ENCODE peak calls at places on chromosomes 1 and 21, in ten cellular contexts. E is HFF-Myc, J is BE2C, N is thyroid gland, V is upper lobe of right lung, O is pancreas, K is sigmoid colon, T is fibroblast of lung, X is dorsolateral prefrontal cortex, Y is AG04450. H is an unnamed sample.

GRCh38 chr1:173161510-173162221 is 45.5 kb downstream of the TNFSF4 start:
- DNase-seq in E (peak), J (no peak), N (no peak), V (no peak), O (no peak), K (no peak), T (peak), X (no peak), Y (peak), H (peak)

GRCh38 chr1:40438391-40439015 is 11.8 kb upstream of the ZFP69B start:
- DNase-seq in E (no peak), J (peak), N (no peak), V (no peak), O (no peak), K (no peak), T (peak), X (no peak), Y (no peak), H (peak)

GRCh38 chr1:1926346-1926811 is 7.3 kb upstream of the TMEM52 start:
- DNase-seq in E (no peak), J (no peak), N (no peak), V (no peak), O (peak), K (no peak), T (no peak), X (no peak), Y (no peak), H (no peak)

GRCh38 chr1:198880818-198881597 is 242.2 kb downstream of the PTPRC start:
- DNase-seq in E (peak), J (no peak), N (no peak), V (no peak), O (no peak), K (no peak), T (peak), X (no peak), Y (peak), H (peak)

GRCh38 chr1:159214149-159214760 is 9.6 kb downstream of the ACKR1 start:
- DNase-seq in E (peak), J (peak), N (peak), V (no peak), O (no peak), K (no peak), T (peak), X (peak), Y (no peak), H (peak)

GRCh38 chr1:170819781-170820180 is 115.6 kb upstream of the MROH9 start:
- DNase-seq in E (no peak), J (no peak), N (no peak), V (no peak), O (no peak), K (no peak), T (no peak), X (no peak), Y (no peak), H (no peak)

GRCh38 chr1:106063510-106063909 is 993.0 kb upstream of the PRMT6 start:
- DNase-seq in E (no peak), J (peak), N (no peak), V (no peak), O (no peak), K (no peak), T (no peak), X (no peak), Y (no peak), H (no peak)

GRCh38 chr1:235073331-235073967 is 55.2 kb downstream of the TOMM20 start:
- DNase-seq in E (no peak), J (no peak), N (peak), V (peak), O (peak), K (no peak), T (peak), X (peak), Y (no peak), H (no peak)

GRCh38 chr1:198978523-198978922 is 339.7 kb downstream of the PTPRC start:
- DNase-seq in E (no peak), J (no peak), N (no peak), V (no peak), O (no peak), K (no peak), T (no peak), X (no peak), Y (no peak), H (no peak)

GRCh38 chr21:36696640-36697472 is 2.1 kb upstream of the SIM2 start:
- DNase-seq in E (no peak), J (no peak), N (no peak), V (peak), O (peak), K (no peak), T (no peak), X (no peak), Y (no peak), H (no peak)

GRCh38 chr21:16551101-16551695 is 821.4 kb downstream of the USP25 start:
- DNase-seq in E (no peak), J (no peak), N (no peak), V (no peak), O (no peak), K (no peak), T (no peak), X (no peak), Y (no peak), H (no peak)

GRCh38 chr1:16971330-16972209 is 8.8 kb downstream of the MFAP2 start:
- DNase-seq in E (no peak), J (peak), N (no peak), V (no peak), O (peak), K (no peak), T (peak), X (no peak), Y (no peak), H (peak)

GRCh38 chr1:12539705-12540579 is 78.1 kb downstream of the DHRS3 start:
- DNase-seq in E (peak), J (no peak), N (peak), V (peak), O (peak), K (peak), T (peak), X (no peak), Y (peak), H (peak)

GRCh38 chr1:200646515-200646914 is 23.2 kb downstream of the DDX59 start:
- DNase-seq in E (no peak), J (no peak), N (no peak), V (no peak), O (no peak), K (no peak), T (peak), X (no peak), Y (no peak), H (no peak)

GRCh38 chr1:167467126-167467725 is 51.1 kb downstream of the CD247 start:
- DNase-seq in E (no peak), J (no peak), N (no peak), V (peak), O (no peak), K (peak), T (no peak), X (no peak), Y (no peak), H (no peak)

GRCh38 chr21:25827513-25827912 is 92.7 kb downstream of the GABPA start:
- DNase-seq in E (no peak), J (no peak), N (no peak), V (no peak), O (no peak), K (no peak), T (no peak), X (no peak), Y (no peak), H (no peak)

GRCh38 chr1:34740161-34740875 is 14.5 kb upstream of the GJB5 start:
- DNase-seq in E (no peak), J (no peak), N (no peak), V (no peak), O (no peak), K (no peak), T (peak), X (no peak), Y (no peak), H (no peak)

GRCh38 chr1:96559707-96560588 is 161.6 kb upstream of the PTBP2 start:
- DNase-seq in E (peak), J (no peak), N (peak), V (no peak), O (no peak), K (peak), T (peak), X (no peak), Y (peak), H (peak)

GRCh38 chr1:25065246-25066238 is 135.5 kb upstream of the RUNX3 start:
- DNase-seq in E (no peak), J (peak), N (peak), V (peak), O (no peak), K (peak), T (peak), X (peak), Y (no peak), H (peak)

GRCh38 chr1:204348722-204349121 is 11.0 kb downstream of the PLEKHA6 start:
- DNase-seq in E (peak), J (peak), N (peak), V (no peak), O (peak), K (peak), T (peak), X (no peak), Y (no peak), H (no peak)

GRCh38 chr1:52225174-52225573 is 83.3 kb downstream of the ZFYVE9 start:
- DNase-seq in E (no peak), J (no peak), N (no peak), V (no peak), O (no peak), K (no peak), T (no peak), X (no peak), Y (no peak), H (no peak)

GRCh38 chr1:201051399-201051798 is 27.9 kb upstream of the KIF21B start:
- DNase-seq in E (no peak), J (no peak), N (no peak), V (no peak), O (no peak), K (no peak), T (no peak), X (no peak), Y (no peak), H (no peak)

GRCh38 chr1:112522621-112523020 is 13.9 kb downstream of the WNT2B start:
- DNase-seq in E (peak), J (no peak), N (no peak), V (no peak), O (no peak), K (no peak), T (peak), X (no peak), Y (peak), H (peak)

GRCh38 chr21:36411301-36411700 is 26.1 kb downstream of the CHAF1B start:
- DNase-seq in E (no peak), J (no peak), N (no peak), V (no peak), O (no peak), K (no peak), T (no peak), X (no peak), Y (no peak), H (no peak)

GRCh38 chr1:243926803-243927245 is 76.8 kb upstream of the AKT3 start:
- DNase-seq in E (peak), J (no peak), N (no peak), V (no peak), O (no peak), K (no peak), T (peak), X (no peak), Y (peak), H (peak)

GRCh38 chr21:15896501-15896900 is 166.7 kb downstream of the USP25 start:
- DNase-seq in E (no peak), J (no peak), N (no peak), V (peak), O (no peak), K (no peak), T (no peak), X (no peak), Y (no peak), H (no peak)

GRCh38 chr1:162391790-162392563 is 10.4 kb downstream of the C1orf226 start:
- DNase-seq in E (no peak), J (peak), N (peak), V (no peak), O (no peak), K (no peak), T (peak), X (no peak), Y (no peak), H (peak)

GRCh38 chr1:29201595-29202051 is 19.9 kb upstream of the SRSF4 start:
- DNase-seq in E (no peak), J (no peak), N (no peak), V (no peak), O (no peak), K (no peak), T (no peak), X (no peak), Y (no peak), H (no peak)

GRCh38 chr1:162537216-162537615 is 24.3 kb upstream of the UAP1 start:
- DNase-seq in E (no peak), J (no peak), N (no peak), V (no peak), O (no peak), K (no peak), T (peak), X (no peak), Y (no peak), H (no peak)

GRCh38 chr1:241990040-241990439 is 8.9 kb downstream of the MAP1LC3C start:
- DNase-seq in E (peak), J (peak), N (peak), V (peak), O (peak), K (peak), T (peak), X (peak), Y (peak), H (peak)

GRCh38 chr1:177170756-177171535 is at the start of gene BRINP2:
- DNase-seq in E (no peak), J (peak), N (peak), V (peak), O (peak), K (no peak), T (peak), X (peak), Y (no peak), H (no peak)

GRCh38 chr1:43980255-43981134 is 1.5 kb downstream of the B4GALT2 start:
- DNase-seq in E (no peak), J (no peak), N (no peak), V (no peak), O (peak), K (no peak), T (peak), X (no peak), Y (no peak), H (no peak)

GRCh38 chr1:46611691-46612221 is 4.9 kb downstream of the MOB3C start:
- DNase-seq in E (no peak), J (no peak), N (peak), V (no peak), O (peak), K (peak), T (peak), X (no peak), Y (no peak), H (peak)

GRCh38 chr1:87428351-87428750 is 99.7 kb downstream of the LMO4 start:
- DNase-seq in E (no peak), J (no peak), N (no peak), V (no peak), O (no peak), K (no peak), T (no peak), X (no peak), Y (no peak), H (no peak)

GRCh38 chr1:203570805-203571204 is 55.8 kb upstream of the ATP2B4 start:
- DNase-seq in E (no peak), J (no peak), N (peak), V (no peak), O (no peak), K (no peak), T (no peak), X (no peak), Y (no peak), H (no peak)

GRCh38 chr1:192225266-192225665 is 67.0 kb downstream of the RGS18 start:
- DNase-seq in E (no peak), J (no peak), N (no peak), V (no peak), O (no peak), K (no peak), T (no peak), X (no peak), Y (no peak), H (no peak)

GRCh38 chr1:10648689-10649483 is 147.6 kb downstream of the CASZ1 start:
- DNase-seq in E (no peak), J (no peak), N (no peak), V (no peak), O (no peak), K (no peak), T (no peak), X (no peak), Y (no peak), H (no peak)

GRCh38 chr1:10651793-10652192 is 144.7 kb downstream of the CASZ1 start:
- DNase-seq in E (no peak), J (no peak), N (peak), V (peak), O (no peak), K (no peak), T (no peak), X (no peak), Y (no peak), H (no peak)

GRCh38 chr1:10649484-10650201 is 146.8 kb downstream of the CASZ1 start:
- DNase-seq in E (no peak), J (no peak), N (no peak), V (no peak), O (no peak), K (no peak), T (no peak), X (no peak), Y (no peak), H (no peak)

GRCh38 chr1:10651377-10651776 is 145.1 kb downstream of the CASZ1 start:
- DNase-seq in E (no peak), J (no peak), N (peak), V (peak), O (no peak), K (no peak), T (peak), X (no peak), Y (no peak), H (peak)

GRCh38 chr1:10650591-10651216 is 145.7 kb downstream of the CASZ1 start:
- DNase-seq in E (no peak), J (no peak), N (no peak), V (no peak), O (no peak), K (no peak), T (no peak), X (no peak), Y (no peak), H (no peak)
- TF ChIP-seq CTCF in E (no peak), J (no peak), N (no peak), V (no peak), O (no peak), K (no peak), T (no peak), X (no peak), Y (no peak), H (no peak)

DNA sequence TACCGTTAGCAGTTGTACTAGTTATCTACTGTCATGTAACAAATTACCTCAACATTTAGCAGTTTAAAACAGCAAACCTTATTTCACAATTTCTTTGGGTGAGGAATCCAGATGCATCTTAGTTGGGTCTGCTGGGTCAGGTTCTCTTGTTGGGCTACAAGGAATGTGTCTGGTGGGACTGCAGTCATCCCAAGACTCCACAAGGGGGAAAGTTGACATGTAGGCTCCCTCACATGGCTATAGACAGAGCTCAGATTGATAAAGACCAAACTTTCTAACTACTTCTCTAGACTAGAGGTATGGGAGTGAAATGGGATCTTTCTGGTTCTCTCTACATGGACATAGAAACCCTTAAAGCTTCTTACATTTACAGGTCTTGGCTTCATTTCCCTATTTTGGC is 160.9 kb downstream of the UCK2 start:
- DNase-seq in E (no peak), J (no peak), N (no peak), V (no peak), O (no peak), K (no peak), T (no peak), X (no peak), Y (no peak), H (no peak)
- TF ChIP-seq CTCF in E (peak), J (peak), N (no peak), V (no peak), O (no peak), K (no peak), T (no peak), X (no peak), Y (no peak), H (no peak)

GRCh38 chr1:53381790-53382401 is 54.0 kb upstream of the LRP8 start:
- DNase-seq in E (no peak), J (no peak), N (no peak), V (no peak), O (no peak), K (peak), T (peak), X (no peak), Y (peak), H (peak)

GRCh38 chr1:53388963-53389362 is 61.1 kb upstream of the LRP8 start:
- DNase-seq in E (no peak), J (no peak), N (no peak), V (no peak), O (no peak), K (no peak), T (no peak), X (no peak), Y (no peak), H (no peak)

GRCh38 chr1:53383471-53383870 is 55.6 kb upstream of the LRP8 start:
- DNase-seq in E (no peak), J (no peak), N (no peak), V (no peak), O (no peak), K (no peak), T (no peak), X (no peak), Y (no peak), H (no peak)

GRCh38 chr1:53385276-53385932 is 57.5 kb upstream of the LRP8 start:
- DNase-seq in E (no peak), J (no peak), N (no peak), V (no peak), O (no peak), K (no peak), T (no peak), X (no peak), Y (no peak), H (no peak)

DNA sequence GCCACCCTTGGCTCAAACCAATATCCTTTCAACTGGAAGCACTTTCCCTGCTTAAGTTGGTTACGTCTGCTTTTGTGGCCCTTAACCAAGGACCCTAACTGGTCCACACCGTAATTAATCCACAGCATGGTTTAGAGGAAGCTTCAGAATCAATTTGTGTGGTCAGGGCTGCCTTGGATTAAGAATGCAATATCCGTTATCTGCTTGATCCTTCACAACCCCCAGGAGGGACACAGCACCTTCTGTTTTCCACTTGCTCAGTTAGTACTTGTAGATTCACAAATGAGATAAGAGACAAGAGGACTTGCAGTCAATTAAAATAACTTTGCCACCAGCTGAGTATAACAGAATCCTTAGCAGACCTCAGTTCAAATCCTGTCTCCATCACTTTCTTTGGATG is 56.9 kb upstream of the LRP8 start:
- DNase-seq in E (no peak), J (no peak), N (no peak), V (no peak), O (no peak), K (no peak), T (no peak), X (no peak), Y (no peak), H (no peak)
- TF ChIP-seq CTCF in E (no peak), J (no peak), N (no peak), V (no peak), O (no peak), K (no peak), T (no peak), X (no peak), Y (no peak), H (no peak)

GRCh38 chr1:153534933-153535663 is 693 bp downstream of the S100A6 start:
- DNase-seq in E (no peak), J (no peak), N (peak), V (peak), O (no peak), K (peak), T (peak), X (no peak), Y (no peak), H (peak)

GRCh38 chr1:153537376-153537730 is 1.6 kb upstream of the S100A6 start:
- DNase-seq in E (no peak), J (no peak), N (no peak), V (peak), O (no peak), K (peak), T (no peak), X (no peak), Y (no peak), H (no peak)

GRCh38 chr1:153536618-153537375 is 1.0 kb upstream of the S100A6 start:
- DNase-seq in E (no peak), J (no peak), N (peak), V (peak), O (no peak), K (peak), T (no peak), X (no peak), Y (no peak), H (no peak)

GRCh38 chr1:153534226-153534932 is 1.4 kb downstream of the S100A6 start:
- DNase-seq in E (no peak), J (no peak), N (no peak), V (peak), O (no peak), K (peak), T (peak), X (no peak), Y (no peak), H (peak)

GRCh38 chr1:153535664-153536585 is at the start of gene S100A6:
- DNase-seq in E (no peak), J (peak), N (peak), V (peak), O (no peak), K (peak), T (peak), X (peak), Y (peak), H (peak)
- TF ChIP-seq CTCF in E (no peak), J (no peak), N (no peak), V (no peak), O (no peak), K (no peak), T (no peak), X (no peak), Y (no peak), H (no peak)

H was measured in HFFc6.